ENCODE peak calls at places on chromosomes 5 and 9, in seven cellular contexts. X is HCT116, E is K562, U is GM12878, A is SK-N-SH, M is H1, Q is HepG2. F is an unnamed sample.

GRCh38 chr5:81601912-81602311 is 149.0 kb downstream of the SSBP2 start:
- DNase-seq in A (no peak), Q (no peak), X (no peak), U (no peak), M (no peak), E (no peak), F (no peak)

GRCh38 chr5:180808461-180809000 is 5.9 kb upstream of the MGAT1 start:
- DNase-seq in Q (peak), E (no peak), M (no peak), U (no peak), X (no peak), A (peak), F (no peak)

GRCh38 chr5:10460252-10460906 is 18.7 kb downstream of the ROPN1L start:
- DNase-seq in E (no peak), U (no peak), A (peak), X (no peak), M (no peak), Q (no peak), F (no peak)

GRCh38 chr5:392431-392988 is 50.5 kb upstream of the EXOC3 start:
- DNase-seq in U (peak), M (no peak), Q (no peak), X (peak), E (peak), A (no peak), F (no peak)

GRCh38 chr5:178192244-178192643 is 5.1 kb upstream of the GMCL2 start:
- DNase-seq in X (no peak), M (no peak), U (no peak), E (no peak), Q (no peak), A (no peak), F (no peak)

GRCh38 chr9:21854594-21854993 is 52.2 kb downstream of the MTAP start:
- DNase-seq in U (no peak), M (no peak), X (no peak), A (no peak), Q (peak), E (no peak), F (peak)

GRCh38 chr9:21381752-21382339 is 3.4 kb downstream of the IFNA2 start:
- DNase-seq in Q (peak), X (no peak), E (no peak), M (no peak), A (no peak), U (peak), F (no peak)

GRCh38 chr9:86064220-86064619 is 35.1 kb downstream of the GOLM1 start:
- DNase-seq in E (no peak), X (no peak), M (no peak), Q (no peak), A (no peak), U (no peak), F (no peak)

GRCh38 chr5:3027866-3028635 is 276.6 kb upstream of the IRX2 start:
- DNase-seq in Q (no peak), X (no peak), A (no peak), U (no peak), M (no peak), E (no peak), F (no peak)
- TF ChIP-seq JUND in Q (no peak), X (no peak), A (no peak), U (no peak), M (no peak), E (no peak), F (no peak)

DNA sequence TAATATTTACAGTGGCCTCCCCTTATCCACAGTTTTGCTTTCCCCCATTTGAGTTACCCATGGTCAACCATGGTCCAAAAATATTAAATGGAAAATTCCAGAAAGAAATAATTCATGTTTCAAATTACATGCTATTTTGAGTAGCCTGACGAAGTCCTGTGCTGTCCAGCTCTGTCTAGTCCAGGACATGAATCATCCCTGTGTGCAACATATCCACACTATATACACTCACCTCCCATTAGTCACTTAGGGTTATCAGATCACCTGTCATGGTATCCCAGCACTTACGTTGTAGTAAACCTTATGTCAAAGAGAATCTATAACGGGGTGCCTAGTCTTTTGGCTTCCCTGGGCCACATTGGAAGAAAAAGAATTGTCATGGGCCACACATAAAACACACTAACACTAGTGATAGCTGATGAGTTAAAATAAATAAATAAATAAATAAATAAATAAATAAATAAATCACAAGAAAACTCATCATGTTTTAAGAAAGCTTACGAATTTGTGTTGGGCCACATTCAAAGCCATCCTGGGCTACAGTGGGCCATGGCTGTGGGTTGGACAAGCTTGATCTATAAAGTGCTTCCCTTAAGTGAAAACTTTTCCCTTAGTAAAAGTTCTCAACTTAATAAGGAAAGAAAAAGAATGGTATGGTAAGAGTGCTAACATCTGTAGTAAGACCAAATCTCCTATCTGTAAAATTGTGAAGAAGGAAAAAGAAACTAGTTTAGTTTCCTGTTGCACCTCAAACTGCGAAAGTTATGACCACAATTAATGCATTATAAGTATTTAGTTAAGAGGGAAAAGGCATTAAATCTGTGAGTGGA is 15.9 kb upstream of the OMD start:
- DNase-seq in X (no peak), Q (no peak), M (no peak), A (no peak), U (no peak), E (no peak), F (no peak)
- TF ChIP-seq JUND in X (no peak), Q (no peak), M (no peak), A (peak), U (no peak), E (no peak), F (no peak)

GRCh38 chr9:71514344-71514975 is 253.9 kb downstream of the CEMIP2 start:
- DNase-seq in A (no peak), E (no peak), X (no peak), M (no peak), U (no peak), Q (no peak), F (peak)
- TF ChIP-seq JUND in A (no peak), E (no peak), X (no peak), M (no peak), U (no peak), Q (no peak), F (no peak)

GRCh38 chr5:113507601-113508000 is 5.9 kb upstream of the YTHDC2 start:
- DNase-seq in Q (no peak), E (no peak), A (no peak), U (no peak), X (no peak), M (no peak), F (no peak)

GRCh38 chr5:113505181-113505580 is 8.3 kb upstream of the YTHDC2 start:
- DNase-seq in X (no peak), Q (peak), A (no peak), U (no peak), M (no peak), E (no peak), F (no peak)

GRCh38 chr5:113503146-113503545 is 10.3 kb upstream of the YTHDC2 start:
- DNase-seq in Q (no peak), U (no peak), M (no peak), E (no peak), X (no peak), A (no peak), F (no peak)

DNA sequence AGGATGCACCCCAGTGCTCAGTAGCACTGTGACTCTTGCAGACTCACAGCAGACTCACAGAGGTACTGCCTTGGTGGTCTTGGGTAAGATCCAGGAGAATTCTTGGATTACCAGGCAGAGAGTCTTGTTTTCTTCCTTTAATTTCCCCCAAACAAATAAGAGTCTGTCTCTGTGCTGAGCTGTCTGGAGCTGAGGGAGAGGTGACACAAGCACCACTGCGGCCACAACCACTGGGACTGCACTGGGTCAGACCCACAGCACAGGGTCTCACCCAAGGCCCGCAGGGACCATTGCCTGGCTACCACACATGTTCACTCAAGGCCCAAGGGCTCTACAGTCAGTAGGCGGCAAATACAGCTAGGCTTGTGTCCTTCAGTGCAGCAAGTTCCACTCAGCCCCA is 11.4 kb upstream of the YTHDC2 start:
- DNase-seq in A (no peak), U (no peak), Q (no peak), M (no peak), E (no peak), X (no peak), F (no peak)
- TF ChIP-seq JUND in A (no peak), U (no peak), Q (no peak), M (no peak), E (no peak), X (no peak), F (no peak)

DNA sequence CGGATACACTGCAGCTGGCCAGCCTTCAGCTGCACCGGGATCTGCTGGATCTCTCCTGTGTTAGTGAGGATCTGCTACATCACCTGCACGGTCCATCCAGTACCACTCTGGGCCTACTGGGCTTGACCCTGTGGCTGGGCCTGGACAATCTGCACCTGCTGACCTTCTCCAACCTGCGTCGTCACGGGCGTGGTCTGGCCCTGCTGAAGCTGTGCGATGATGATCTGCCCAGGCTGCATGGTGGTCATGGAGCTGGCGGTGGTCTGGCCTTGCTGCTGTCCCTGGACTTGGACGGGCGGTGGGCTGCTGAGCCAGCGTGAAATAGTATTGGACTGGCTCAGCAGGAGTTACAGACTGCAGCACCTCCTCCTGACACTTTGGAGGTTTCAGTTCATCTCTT is 137.1 kb upstream of the GAS1 start:
- DNase-seq in A (no peak), U (no peak), Q (no peak), E (no peak), X (no peak), M (no peak), F (no peak)
- TF ChIP-seq JUND in A (no peak), U (no peak), Q (no peak), E (no peak), X (no peak), M (no peak), F (no peak)

GRCh38 chr5:100553209-100553608 is 18.0 kb downstream of the FAM174A start:
- DNase-seq in M (no peak), X (no peak), E (no peak), Q (no peak), U (no peak), A (no peak), F (no peak)
- TF ChIP-seq JUND in M (no peak), X (no peak), E (no peak), Q (no peak), U (no peak), A (no peak), F (no peak)

GRCh38 chr9:109109962-109110325 is 9.8 kb downstream of the TMEM245 start:
- DNase-seq in M (no peak), Q (peak), E (no peak), U (no peak), X (no peak), A (no peak), F (no peak)
- TF ChIP-seq JUND in M (no peak), Q (no peak), E (no peak), U (no peak), X (no peak), A (no peak), F (no peak)

GRCh38 chr9:19768798-19769197 is 20.0 kb downstream of the SLC24A2 start:
- DNase-seq in Q (no peak), M (no peak), U (no peak), E (no peak), A (no peak), X (no peak), F (no peak)
- TF ChIP-seq JUND in Q (no peak), M (no peak), U (no peak), E (no peak), A (no peak), X (no peak), F (no peak)